ENCODE peak calls at places on chromosomes 3 and 15, in ten cellular contexts. C is esophagus muscularis mucosa, I is right atrium auricular region, E is Panc1, M is MM.1S, W is mucosa of descending colon, X is heart left ventricle, P is ovary, U is cardiac muscle cell, O is uterus. Z is an unnamed sample. For H3K4me1 and H3K9me3, the result is how much of the 10 kb centered on the place peaks cover.

GRCh38 chr3:121592856-121593702 is at the start of gene FBXO40:
- DNase-seq in O (no peak), U (peak), P (peak), C (no peak), E (no peak), X (peak), W (peak), M (peak), I (no peak), Z (no peak)

GRCh38 chr3:72690646-72691045 is 157.6 kb downstream of the SHQ1 start:
- DNase-seq in C (no peak), U (peak), W (no peak), M (no peak), E (no peak), O (no peak), P (no peak), X (no peak), I (no peak), Z (no peak)

GRCh38 chr15:101505610-101506337 is 16.3 kb upstream of the PCSK6 start:
- DNase-seq in M (no peak), I (peak), C (peak), W (no peak), U (no peak), X (no peak), O (no peak), E (no peak), P (no peak), Z (no peak)

GRCh38 chr15:88878720-88879184 is 16.6 kb downstream of the HAPLN3 start:
- DNase-seq in P (no peak), X (peak), C (no peak), O (no peak), I (no peak), U (peak), W (peak), E (no peak), M (peak), Z (no peak)

GRCh38 chr3:16379838-16380237 is 114.8 kb downstream of the OXNAD1 start:
- DNase-seq in P (no peak), U (no peak), X (no peak), I (no peak), E (no peak), O (no peak), W (no peak), C (no peak), M (no peak), Z (no peak)

GRCh38 chr15:85008474-85009260 is 27.0 kb downstream of the PDE8A start:
- DNase-seq in M (no peak), I (no peak), X (no peak), C (no peak), U (no peak), O (no peak), P (no peak), E (no peak), W (no peak), Z (no peak)

GRCh38 chr3:112115161-112115739 is 17.8 kb downstream of the GCSAM start:
- DNase-seq in M (no peak), U (no peak), W (no peak), O (no peak), X (no peak), I (no peak), C (no peak), E (no peak), P (no peak), Z (no peak)

GRCh38 chr15:66846811-66847210 is 144.8 kb downstream of the SMAD6 start:
- DNase-seq in E (no peak), U (no peak), X (no peak), P (no peak), W (no peak), O (no peak), I (no peak), M (no peak), C (no peak), Z (no peak)

GRCh38 chr15:52709172-52709979 is 30.2 kb upstream of the ATOSA start:
- DNase-seq in C (no peak), I (no peak), E (no peak), P (no peak), X (no peak), O (no peak), U (peak), W (peak), M (peak), Z (no peak)

GRCh38 chr3:112789787-112790186 is 56.9 kb downstream of the CD200R1L start:
- DNase-seq in X (no peak), W (no peak), U (no peak), P (no peak), M (no peak), I (no peak), E (no peak), C (no peak), O (no peak), Z (no peak)

GRCh38 chr3:149879872-149880271 is 66.9 kb downstream of the RNF13 start:
- DNase-seq in O (peak), W (peak), P (peak), I (peak), X (peak), U (peak), E (peak), C (no peak), M (peak), Z (peak)

GRCh38 chr3:172848910-172849309 is 98.4 kb downstream of the ECT2 start:
- DNase-seq in I (no peak), O (no peak), P (no peak), M (no peak), C (no peak), E (no peak), W (no peak), X (no peak), U (no peak), Z (no peak)

GRCh38 chr15:31256385-31257265 is 70.0 kb upstream of the KLF13 start:
- DNase-seq in I (no peak), X (no peak), U (no peak), M (peak), C (no peak), W (no peak), O (no peak), E (no peak), P (no peak), Z (no peak)

GRCh38 chr3:30996467-30996866 is 102.0 kb upstream of the GADL1 start:
- DNase-seq in O (no peak), M (no peak), X (no peak), P (no peak), E (no peak), U (no peak), I (no peak), W (no peak), C (no peak), Z (no peak)

GRCh38 chr15:58522865-58523264 is 91.1 kb downstream of the LIPC start:
- DNase-seq in W (no peak), E (no peak), U (no peak), M (no peak), X (no peak), P (no peak), C (no peak), I (no peak), O (no peak), Z (no peak)

GRCh38 chr3:105145516-105145915 is 221.2 kb upstream of the ALCAM start:
- DNase-seq in U (no peak), O (no peak), E (no peak), C (no peak), M (no peak), I (no peak), W (no peak), X (no peak), P (no peak), Z (no peak)

GRCh38 chr15:79381593-79381992 is 50.5 kb upstream of the MINAR1 start:
- DNase-seq in X (no peak), U (no peak), P (no peak), W (no peak), I (no peak), C (no peak), M (no peak), O (no peak), E (no peak), Z (no peak)

GRCh38 chr3:155748611-155749365 is 3.9 kb upstream of the PLCH1 start:
- DNase-seq in O (no peak), U (no peak), E (no peak), X (no peak), I (no peak), C (no peak), M (no peak), W (no peak), P (no peak), Z (no peak)

GRCh38 chr3:28171962-28172361 is 69.5 kb upstream of the CMC1 start:
- DNase-seq in I (no peak), C (no peak), W (no peak), U (no peak), P (no peak), O (no peak), M (peak), X (no peak), E (no peak), Z (no peak)

GRCh38 chr3:184015381-184016019 is 2.2 kb downstream of the ABCC5 start:
- DNase-seq in W (peak), P (no peak), I (no peak), M (no peak), O (no peak), X (peak), C (no peak), U (peak), E (no peak), Z (no peak)

GRCh38 chr3:50272911-50273688 is 4.2 kb downstream of the SEMA3B start:
- DNase-seq in I (peak), U (peak), E (no peak), C (no peak), O (peak), M (peak), W (peak), P (peak), X (peak), Z (peak)

GRCh38 chr3:163671201-163671600 is 1407.1 kb downstream of the SI start:
- DNase-seq in I (no peak), P (no peak), E (no peak), W (no peak), U (no peak), X (no peak), M (no peak), C (no peak), O (no peak), Z (no peak)

GRCh38 chr3:170506556-170506955 is 79.3 kb downstream of the SLC7A14 start:
- DNase-seq in X (no peak), P (no peak), U (peak), O (no peak), E (no peak), I (no peak), M (no peak), W (no peak), C (no peak), Z (no peak)

GRCh38 chr3:123344175-123344908 is 104.5 kb downstream of the ADCY5 start:
- DNase-seq in M (peak), X (no peak), C (no peak), W (no peak), P (peak), E (no peak), O (no peak), I (no peak), U (peak), Z (no peak)

GRCh38 chr3:27080126-27080525 is 289.1 kb downstream of the NEK10 start:
- DNase-seq in W (no peak), E (no peak), X (no peak), O (no peak), P (no peak), I (no peak), C (no peak), M (no peak), U (no peak), Z (no peak)

GRCh38 chr3:54870423-54870822 is 57.4 kb downstream of the LRTM1 start:
- DNase-seq in I (no peak), U (peak), P (no peak), W (peak), X (no peak), E (no peak), C (no peak), M (no peak), O (peak), Z (no peak)

GRCh38 chr3:153595186-153595815 is 433.3 kb downstream of the RAP2B start:
- DNase-seq in U (peak), W (peak), M (peak), P (no peak), E (peak), I (no peak), O (no peak), X (no peak), C (no peak), Z (no peak)

GRCh38 chr3:5198986-5199731 is 11.7 kb downstream of the EDEM1 start:
- DNase-seq in E (no peak), P (no peak), X (no peak), O (no peak), W (no peak), U (no peak), M (peak), C (no peak), I (no peak), Z (no peak)

GRCh38 chr3:177426151-177426904 is 229.0 kb upstream of the TBL1XR1 start:
- DNase-seq in C (no peak), W (no peak), U (no peak), I (no peak), X (no peak), P (no peak), O (no peak), M (no peak), E (no peak), Z (no peak)

GRCh38 chr3:23811117-23811487 is 5.3 kb downstream of the UBE2E1 start:
- DNase-seq in O (no peak), I (no peak), M (peak), X (no peak), W (peak), C (no peak), E (no peak), U (no peak), P (no peak), Z (no peak)

GRCh38 chr15:87582169-87582568 is 674.4 kb downstream of the NTRK3 start:
- DNase-seq in I (no peak), C (no peak), P (no peak), U (no peak), X (no peak), O (no peak), E (no peak), W (no peak), M (no peak), Z (no peak)

GRCh38 chr15:84947947-84948830 is 33.5 kb upstream of the PDE8A start:
- DNase-seq in O (peak), X (no peak), P (no peak), M (no peak), E (no peak), I (peak), W (no peak), U (no peak), C (no peak), Z (no peak)

GRCh38 chr15:85406916-85407315 is 26.5 kb downstream of the AKAP13 start:
- DNase-seq in C (no peak), X (no peak), M (no peak), I (no peak), P (no peak), O (no peak), E (no peak), U (no peak), W (no peak), Z (no peak)

GRCh38 chr3:29822051-29822450 is 541.2 kb downstream of the RBMS3 start:
- DNase-seq in U (no peak), C (no peak), O (no peak), W (no peak), I (no peak), P (no peak), X (no peak), E (no peak), M (peak), Z (no peak)

GRCh38 chr3:120144267-120144666 is 50.0 kb upstream of the GSK3B start:
- DNase-seq in I (no peak), C (no peak), W (no peak), X (no peak), O (no peak), M (no peak), U (peak), E (no peak), P (no peak), Z (no peak)

GRCh38 chr3:126129408-126129891 is 45.5 kb upstream of the SLC41A3 start:
- DNase-seq in I (no peak), U (no peak), O (peak), C (peak), M (no peak), X (peak), W (peak), P (peak), E (no peak), Z (peak)
- H3K4me1 ChIP-seq in I (under half), U (under half), O (under half), C (under half), M (under half), X (under half), W (under half), P (under half), E (under half), Z (under half)

GRCh38 chr15:25184356-25185155 is 229.8 kb downstream of the SNRPN start:
- DNase-seq in P (no peak), W (no peak), X (no peak), O (no peak), E (no peak), U (no peak), C (no peak), M (no peak), I (no peak), Z (no peak)
- H3K9me3 ChIP-seq in P (under half), W (half or more), X (under half), O (under half), E (under half), U (under half), C (under half), M (under half), I (under half), Z (half or more)

GRCh38 chr3:115839246-115839645 is 215.9 kb downstream of the GAP43 start:
- DNase-seq in E (no peak), O (no peak), I (no peak), P (no peak), W (no peak), X (no peak), U (no peak), C (no peak), M (no peak), Z (no peak)

GRCh38 chr3:115838786-115839185 is 215.5 kb downstream of the GAP43 start:
- DNase-seq in M (no peak), E (no peak), C (no peak), X (no peak), P (no peak), I (no peak), W (no peak), O (no peak), U (no peak), Z (no peak)

GRCh38 chr3:115834068-115834467 is 210.8 kb downstream of the GAP43 start:
- DNase-seq in C (no peak), P (no peak), O (no peak), E (no peak), U (no peak), M (no peak), X (no peak), W (no peak), I (no peak), Z (no peak)

GRCh38 chr3:115835946-115836345 is 212.6 kb downstream of the GAP43 start:
- DNase-seq in X (no peak), U (no peak), W (no peak), I (no peak), M (no peak), O (no peak), P (no peak), E (no peak), C (no peak), Z (no peak)

GRCh38 chr3:115836944-115837343 is 213.6 kb downstream of the GAP43 start:
- DNase-seq in X (no peak), C (no peak), E (no peak), U (peak), M (peak), W (no peak), I (no peak), P (no peak), O (no peak), Z (no peak)
- TF ChIP-seq CTCF in X (peak), C (no peak), E (peak), U (peak), M (peak), W (peak), I (no peak), P (no peak), O (no peak), Z (no peak)

GRCh38 chr3:51971350-51971749 is 2.5 kb downstream of the ABHD14B start:
- DNase-seq in O (no peak), E (no peak), X (no peak), M (no peak), C (no peak), W (no peak), P (no peak), U (no peak), I (no peak), Z (no peak)
- H3K4me1 ChIP-seq in O (under half), E (under half), X (under half), M (under half), C (half or more), W (under half), P (under half), U (under half), I (under half), Z (under half)